ENCODE peak calls at places on chromosome X, in nine cellular contexts. Z is activated T-cell treated with anti-CD3 and anti-CD28 coated beads for 48 hours, C is sigmoid colon, E is adipocyte, G is type B pancreatic cell, L is ACHN, V is GM03348, F is nucleus accumbens, H is WTC11. O is an unnamed sample.

GRCh38 chrX:119512145-119512800 is 44.0 kb downstream of the SLC25A5 start:
- DNase-seq in Z (no peak), C (peak; percentile 73), E (peak; percentile 76), G (no peak), L (peak; percentile 65), V (peak; percentile 80), F (no peak), H (peak; percentile 61), O (no peak)

GRCh38 chrX:48648299-48648698 is 35.3 kb upstream of the WAS start:
- DNase-seq in Z (no peak), C (peak; percentile 74), E (peak; percentile 51), G (no peak), L (peak; percentile 29), V (peak; percentile 48), F (no peak), H (peak; percentile 21), O (peak; percentile 52)

GRCh38 chrX:107710617-107711391 is 64.8 kb downstream of the TSC22D3 start:
- DNase-seq in Z (no peak), C (peak; percentile 70), E (peak; percentile 93), G (no peak), L (peak; percentile 57), V (peak; percentile 76), F (no peak), H (no peak), O (peak; percentile 90)

GRCh38 chrX:134761788-134762187 is 103.5 kb upstream of the PLAC1 start:
- DNase-seq in Z (no peak), C (no peak), E (peak; percentile 49), G (no peak), L (peak; percentile 22), V (peak; percentile 20), F (no peak), H (no peak), O (no peak)

GRCh38 chrX:52341493-52341892 is 27.3 kb upstream of the XAGE2 start:
- DNase-seq in Z (no peak), C (no peak), E (no peak), G (no peak), L (no peak), V (no peak), F (no peak), H (no peak), O (no peak)

GRCh38 chrX:86033385-86033784 is 14.0 kb downstream of the CHM start:
- DNase-seq in Z (no peak), C (no peak), E (peak; percentile 42), G (no peak), L (no peak), V (no peak), F (no peak), H (no peak), O (no peak)

GRCh38 chrX:104854790-104855340 is 288.9 kb downstream of the IL1RAPL2 start:
- DNase-seq in Z (no peak), C (no peak), E (no peak), G (no peak), L (no peak), V (no peak), F (no peak), H (no peak), O (no peak)

GRCh38 chrX:47577901-47578300 is 4.3 kb upstream of the TIMP1 start:
- DNase-seq in Z (no peak), C (no peak), E (no peak), G (no peak), L (no peak), V (no peak), F (no peak), H (no peak), O (no peak)

GRCh38 chrX:74925210-74926088 is at the start of gene NEXMIF:
- DNase-seq in Z (peak; percentile 32), C (peak; percentile 65), E (no peak), G (no peak), L (no peak), V (peak; percentile 51), F (no peak), H (peak; percentile 8), O (peak; percentile 4)

GRCh38 chrX:45422216-45422925 is 221.7 kb upstream of the DIPK2B start:
- DNase-seq in Z (no peak), C (no peak), E (no peak), G (no peak), L (no peak), V (no peak), F (no peak), H (no peak), O (no peak)